ENCODE peak calls at places on chromosomes 3 and 15, in ten cellular contexts. G, H, W, F, J, D, R, L, K and Y are unnamed samples.
A peak's percentile ranks its signal among the peaks of the same experiment; 100 is the strongest.

GRCh38 chr15:22224241-22224671 is 143.9 kb downstream of the OR4M2 start:
- DNase-seq in G (no peak), H (no peak), W (no peak), F (no peak), J (no peak), D (no peak), R (peak; percentile 29), L (no peak), K (no peak), Y (no peak)

GRCh38 chr3:1082024-1082633 is 10.7 kb upstream of the CNTN6 start:
- DNase-seq in G (no peak), H (peak; percentile 1), W (peak; percentile 11), F (peak; percentile 71), J (peak; percentile 58), D (no peak), R (peak; percentile 67), L (peak; percentile 66), K (no peak), Y (no peak)

GRCh38 chr15:83943043-83943442 is 289.1 kb downstream of the ADAMTSL3 start:
- DNase-seq in G (no peak), H (no peak), W (no peak), F (no peak), J (no peak), D (no peak), R (no peak), L (no peak), K (no peak), Y (no peak)

GRCh38 chr15:47337106-47337505 is 380.2 kb upstream of the SEMA6D start:
- DNase-seq in G (no peak), H (no peak), W (no peak), F (no peak), J (no peak), D (no peak), R (no peak), L (no peak), K (no peak), Y (no peak)

GRCh38 chr3:149625795-149626194 is 32.0 kb downstream of the WWTR1 start:
- DNase-seq in G (no peak), H (no peak), W (no peak), F (no peak), J (no peak), D (no peak), R (no peak), L (no peak), K (no peak), Y (no peak)

GRCh38 chr3:16768956-16769355 is 115.8 kb upstream of the PLCL2 start:
- DNase-seq in G (no peak), H (no peak), W (no peak), F (peak; percentile 13), J (no peak), D (no peak), R (no peak), L (no peak), K (no peak), Y (no peak)

GRCh38 chr15:92365079-92365478 is 28.6 kb upstream of the ST8SIA2 start:
- DNase-seq in G (no peak), H (no peak), W (no peak), F (no peak), J (no peak), D (no peak), R (no peak), L (no peak), K (no peak), Y (no peak)

GRCh38 chr3:157360044-157360443 is 76.6 kb upstream of the PTX3 start:
- DNase-seq in G (no peak), H (peak; percentile 83), W (no peak), F (peak; percentile 49), J (peak; percentile 86), D (no peak), R (no peak), L (no peak), K (no peak), Y (no peak)

GRCh38 chr15:58441376-58442070 is 9.7 kb downstream of the LIPC start:
- DNase-seq in G (no peak), H (peak; percentile 24), W (no peak), F (no peak), J (peak; percentile 81), D (no peak), R (no peak), L (no peak), K (no peak), Y (no peak)

GRCh38 chr15:35444557-35445204 is 101.3 kb downstream of the DPH6 start:
- DNase-seq in G (no peak), H (peak; percentile 36), W (peak; percentile 47), F (no peak), J (no peak), D (no peak), R (no peak), L (peak; percentile 33), K (no peak), Y (peak; percentile 12)

GRCh38 chr3:127656906-127657305 is 15.8 kb upstream of the ABTB1 start:
- DNase-seq in G (no peak), H (no peak), W (no peak), F (no peak), J (no peak), D (no peak), R (no peak), L (no peak), K (no peak), Y (no peak)

GRCh38 chr3:14222900-14223594 is 44.4 kb downstream of the LSM3 start:
- DNase-seq in G (no peak), H (no peak), W (no peak), F (no peak), J (no peak), D (no peak), R (no peak), L (no peak), K (no peak), Y (no peak)

GRCh38 chr3:132522353-132522752 is 74.7 kb upstream of the ACKR4 start:
- DNase-seq in G (no peak), H (no peak), W (peak; percentile 20), F (no peak), J (no peak), D (no peak), R (no peak), L (no peak), K (no peak), Y (no peak)

GRCh38 chr3:8532251-8532831 is 30.7 kb downstream of the LMCD1 start:
- DNase-seq in G (no peak), H (peak; percentile 54), W (no peak), F (no peak), J (no peak), D (no peak), R (no peak), L (no peak), K (no peak), Y (no peak)

GRCh38 chr3:53085476-53085875 is 39.6 kb upstream of the SFMBT1 start:
- DNase-seq in G (no peak), H (no peak), W (no peak), F (no peak), J (no peak), D (no peak), R (no peak), L (no peak), K (no peak), Y (no peak)

GRCh38 chr3:155232605-155233004 is 60.9 kb downstream of the STRIT1 start:
- DNase-seq in G (no peak), H (peak; percentile 57), W (no peak), F (peak; percentile 80), J (peak; percentile 85), D (no peak), R (no peak), L (no peak), K (no peak), Y (no peak)

GRCh38 chr3:54895613-54896012 is 32.2 kb downstream of the LRTM1 start:
- DNase-seq in G (no peak), H (no peak), W (no peak), F (no peak), J (no peak), D (no peak), R (no peak), L (no peak), K (no peak), Y (no peak)

GRCh38 chr3:126512026-126512425 is 5.5 kb downstream of the UROC1 start:
- DNase-seq in G (no peak), H (no peak), W (no peak), F (no peak), J (no peak), D (no peak), R (peak; percentile 37), L (peak; percentile 48), K (no peak), Y (no peak)

GRCh38 chr15:70062321-70062956 is 35.3 kb downstream of the TLE3 start:
- DNase-seq in G (no peak), H (no peak), W (no peak), F (peak; percentile 91), J (peak; percentile 80), D (no peak), R (peak; percentile 92), L (peak; percentile 77), K (no peak), Y (no peak)

GRCh38 chr3:141686477-141687280 is 51.4 kb upstream of the RNF7 start:
- DNase-seq in G (no peak), H (peak; percentile 62), W (no peak), F (peak; percentile 39), J (peak; percentile 38), D (no peak), R (peak; percentile 88), L (peak; percentile 89), K (peak; percentile 64), Y (no peak)